ENCODE peak calls at places on chromosomes 4 and X, in five cellular contexts. One of them, this sample, is unnamed.

GRCh38 chrX:139559383-139560042 is 29.0 kb downstream of the F9 start:
- DNase-seq in left lobe of liver: no peak
- DNase-seq in cerebellum: no peak
- DNase-seq in NCI-H1436: no peak
- DNase-seq in naive thymus-derived CD8-positive, alpha-beta T cell: peak
- DNase-seq in this sample: no peak

GRCh38 chrX:15678339-15678738 is 13.7 kb upstream of the CLTRN start:
- DNase-seq in left lobe of liver: no peak
- DNase-seq in cerebellum: no peak
- DNase-seq in NCI-H1436: no peak
- DNase-seq in naive thymus-derived CD8-positive, alpha-beta T cell: no peak
- DNase-seq in this sample: no peak

GRCh38 chrX:53547668-53548067 is 113.5 kb upstream of the HSD17B10 start:
- DNase-seq in left lobe of liver: no peak
- DNase-seq in cerebellum: no peak
- DNase-seq in NCI-H1436: no peak
- DNase-seq in naive thymus-derived CD8-positive, alpha-beta T cell: no peak
- DNase-seq in this sample: no peak

GRCh38 chrX:109629310-109629709 is 4.3 kb upstream of the KCNE5 start:
- DNase-seq in left lobe of liver: no peak
- DNase-seq in cerebellum: peak
- DNase-seq in NCI-H1436: no peak
- DNase-seq in naive thymus-derived CD8-positive, alpha-beta T cell: no peak
- DNase-seq in this sample: no peak

GRCh38 chrX:118552501-118552900 is 56.9 kb downstream of the DOCK11 start:
- DNase-seq in left lobe of liver: no peak
- DNase-seq in cerebellum: no peak
- DNase-seq in NCI-H1436: no peak
- DNase-seq in naive thymus-derived CD8-positive, alpha-beta T cell: no peak
- DNase-seq in this sample: no peak

GRCh38 chr4:187606581-187606980 is 389.0 kb upstream of the ZFP42 start:
- DNase-seq in left lobe of liver: no peak
- DNase-seq in cerebellum: no peak
- DNase-seq in NCI-H1436: peak
- DNase-seq in naive thymus-derived CD8-positive, alpha-beta T cell: peak
- DNase-seq in this sample: no peak

GRCh38 chrX:31219174-31219573 is 147.3 kb upstream of the FTHL17 start:
- DNase-seq in left lobe of liver: no peak
- DNase-seq in cerebellum: no peak
- DNase-seq in NCI-H1436: no peak
- DNase-seq in naive thymus-derived CD8-positive, alpha-beta T cell: no peak
- DNase-seq in this sample: no peak

GRCh38 chr4:38583102-38583501 is 80.9 kb upstream of the KLF3 start:
- DNase-seq in left lobe of liver: no peak
- DNase-seq in cerebellum: peak
- DNase-seq in NCI-H1436: no peak
- DNase-seq in naive thymus-derived CD8-positive, alpha-beta T cell: no peak
- DNase-seq in this sample: no peak

GRCh38 chrX:39726810-39727209 is 370.9 kb downstream of the BCOR start:
- DNase-seq in left lobe of liver: no peak
- DNase-seq in cerebellum: no peak
- DNase-seq in NCI-H1436: no peak
- DNase-seq in naive thymus-derived CD8-positive, alpha-beta T cell: no peak
- DNase-seq in this sample: no peak

GRCh38 chrX:13489451-13489850 is 80.0 kb upstream of the EGFL6 start:
- DNase-seq in left lobe of liver: no peak
- DNase-seq in cerebellum: no peak
- DNase-seq in NCI-H1436: no peak
- DNase-seq in naive thymus-derived CD8-positive, alpha-beta T cell: no peak
- DNase-seq in this sample: no peak

GRCh38 chr4:88439161-88439760 is 17.7 kb upstream of the HERC5 start:
- DNase-seq in left lobe of liver: no peak
- DNase-seq in cerebellum: no peak
- DNase-seq in NCI-H1436: no peak
- DNase-seq in naive thymus-derived CD8-positive, alpha-beta T cell: no peak
- DNase-seq in this sample: no peak

GRCh38 chr4:139873111-139873866 is 207.7 kb downstream of the MGST2 start:
- DNase-seq in left lobe of liver: no peak
- DNase-seq in cerebellum: no peak
- DNase-seq in NCI-H1436: no peak
- DNase-seq in naive thymus-derived CD8-positive, alpha-beta T cell: no peak
- DNase-seq in this sample: no peak

GRCh38 chr4:153153339-153153851 is 50.8 kb upstream of the TRIM2 start:
- DNase-seq in left lobe of liver: no peak
- DNase-seq in cerebellum: peak
- DNase-seq in NCI-H1436: peak
- DNase-seq in naive thymus-derived CD8-positive, alpha-beta T cell: peak
- DNase-seq in this sample: peak

GRCh38 chr4:188879598-188879997 is 740.4 kb downstream of the TRIML1 start:
- DNase-seq in left lobe of liver: no peak
- DNase-seq in cerebellum: no peak
- DNase-seq in NCI-H1436: no peak
- DNase-seq in naive thymus-derived CD8-positive, alpha-beta T cell: no peak
- DNase-seq in this sample: no peak

GRCh38 chr4:104966349-104967033 is 180.2 kb upstream of the TET2 start:
- DNase-seq in left lobe of liver: no peak
- DNase-seq in cerebellum: no peak
- DNase-seq in NCI-H1436: no peak
- DNase-seq in naive thymus-derived CD8-positive, alpha-beta T cell: peak
- DNase-seq in this sample: no peak

GRCh38 chr4:106809083-106809482 is 227.0 kb downstream of the DKK2 start:
- DNase-seq in left lobe of liver: no peak
- DNase-seq in cerebellum: peak
- DNase-seq in NCI-H1436: no peak
- DNase-seq in naive thymus-derived CD8-positive, alpha-beta T cell: no peak
- DNase-seq in this sample: no peak

GRCh38 chrX:74931214-74931613 is 6.0 kb upstream of the NEXMIF start:
- DNase-seq in left lobe of liver: no peak
- DNase-seq in cerebellum: no peak
- DNase-seq in NCI-H1436: no peak
- DNase-seq in naive thymus-derived CD8-positive, alpha-beta T cell: no peak
- DNase-seq in this sample: no peak

GRCh38 chr4:109967798-109968520 is 55.3 kb downstream of the EGF start:
- DNase-seq in left lobe of liver: no peak
- DNase-seq in cerebellum: no peak
- DNase-seq in NCI-H1436: no peak
- DNase-seq in naive thymus-derived CD8-positive, alpha-beta T cell: no peak
- DNase-seq in this sample: no peak

GRCh38 chr4:6309755-6310154 is 40.1 kb downstream of the WFS1 start:
- DNase-seq in left lobe of liver: no peak
- DNase-seq in cerebellum: no peak
- DNase-seq in NCI-H1436: no peak
- DNase-seq in naive thymus-derived CD8-positive, alpha-beta T cell: no peak
- DNase-seq in this sample: no peak

GRCh38 chr4:63663870-63664269 is 745.4 kb downstream of the TECRL start:
- DNase-seq in left lobe of liver: no peak
- DNase-seq in cerebellum: no peak
- DNase-seq in NCI-H1436: no peak
- DNase-seq in naive thymus-derived CD8-positive, alpha-beta T cell: no peak
- DNase-seq in this sample: no peak